ENCODE peak calls at places on chromosomes 11 and 22, in four cellular contexts. Q is heart left ventricle, E is thoracic aorta, H is psoas muscle. A is an unnamed sample.
A peak's percentile ranks its signal among the peaks of the same experiment; 100 is the strongest.

GRCh38 chr11:2877474-2877873 is 8.1 kb downstream of the CDKN1C start:
- DNase-seq in E (no peak), H (no peak), Q (no peak), A (no peak)

GRCh38 chr22:20218981-20219380 is 49.1 kb downstream of the RTN4R start:
- DNase-seq in H (no peak), Q (no peak), E (no peak), A (no peak)

GRCh38 chr11:128471138-128471661 is 116.2 kb downstream of the ETS1 start:
- DNase-seq in E (no peak), Q (no peak), H (no peak), A (no peak)

GRCh38 chr11:40188848-40189247 is 1270.6 kb downstream of the LRRC4C start:
- DNase-seq in H (no peak), E (no peak), Q (no peak), A (no peak)

GRCh38 chr11:27672836-27673464 is 27.3 kb downstream of the BDNF start:
- DNase-seq in E (no peak), H (no peak), Q (no peak), A (no peak)

GRCh38 chr22:32752868-32753520 is 48.5 kb upstream of the TIMP3 start:
- DNase-seq in Q (peak; percentile 34), H (peak; percentile 59), E (no peak), A (no peak)

GRCh38 chr11:57568330-57568766 is 876 bp upstream of the UBE2L6 start:
- DNase-seq in Q (peak; percentile 80), H (peak; percentile 82), E (no peak), A (no peak)

GRCh38 chr11:28833670-28834069 is 725.5 kb downstream of the METTL15 start:
- DNase-seq in Q (no peak), E (no peak), H (no peak), A (no peak)

GRCh38 chr11:70415176-70415575 is 16.8 kb downstream of the CTTN start:
- DNase-seq in Q (no peak), E (no peak), H (peak; percentile 62), A (peak; percentile 58)

GRCh38 chr11:33636104-33636503 is 64.5 kb downstream of the C11orf91 start:
- DNase-seq in E (no peak), Q (no peak), H (no peak), A (no peak)

GRCh38 chr11:100340416-100341323 is 346.4 kb upstream of the ARHGAP42 start:
- DNase-seq in Q (no peak), E (no peak), H (no peak), A (no peak)

GRCh38 chr11:119905162-119905561 is 176.2 kb upstream of the NECTIN1 start:
- DNase-seq in H (no peak), E (no peak), Q (no peak), A (no peak)

GRCh38 chr22:46453006-46453828 is 84.2 kb downstream of the CELSR1 start:
- DNase-seq in Q (no peak), E (no peak), H (no peak), A (peak; percentile 73)

GRCh38 chr11:12979928-12980689 is 29.0 kb upstream of the RASSF10 start:
- DNase-seq in Q (no peak), E (no peak), H (no peak), A (no peak)

GRCh38 chr11:94525933-94526332 is 13.7 kb downstream of the C11orf97 start:
- DNase-seq in E (peak; percentile 11), H (peak; percentile 40), Q (peak; percentile 48), A (peak; percentile 73)

GRCh38 chr11:133078591-133079179 is 453.6 kb downstream of the OPCML start:
- DNase-seq in H (peak; percentile 18), E (no peak), Q (no peak), A (no peak)

GRCh38 chr22:50727678-50728522 is 10.1 kb upstream of the ACR start:
- DNase-seq in H (no peak), E (no peak), Q (peak; percentile 5), A (peak; percentile 50)

GRCh38 chr11:46676436-46677158 is 23.8 kb downstream of the ARHGAP1 start:
- DNase-seq in H (no peak), Q (no peak), E (no peak), A (peak; percentile 56)

GRCh38 chr11:71432761-71433647 is 15.2 kb downstream of the DHCR7 start:
- DNase-seq in Q (no peak), E (no peak), H (no peak), A (no peak)

GRCh38 chr11:14041040-14041439 is 78.5 kb downstream of the SPON1 start:
- DNase-seq in Q (no peak), E (no peak), H (no peak), A (no peak)
- TF ChIP-seq CTCF in Q (no peak), E (peak; percentile 12), H (no peak), A (no peak)

GRCh38 chr11:62706841-62707240 is 383 bp downstream of the BSCL2 start:
- DNase-seq in Q (no peak), H (no peak), E (no peak), A (no peak)
- H3K4me3 ChIP-seq in Q (peak overlapping the region; percentile 78), H (peak overlapping the region; percentile 85), E (peak overlapping the region; percentile 82), A (no peak overlapping the region)

DNA sequence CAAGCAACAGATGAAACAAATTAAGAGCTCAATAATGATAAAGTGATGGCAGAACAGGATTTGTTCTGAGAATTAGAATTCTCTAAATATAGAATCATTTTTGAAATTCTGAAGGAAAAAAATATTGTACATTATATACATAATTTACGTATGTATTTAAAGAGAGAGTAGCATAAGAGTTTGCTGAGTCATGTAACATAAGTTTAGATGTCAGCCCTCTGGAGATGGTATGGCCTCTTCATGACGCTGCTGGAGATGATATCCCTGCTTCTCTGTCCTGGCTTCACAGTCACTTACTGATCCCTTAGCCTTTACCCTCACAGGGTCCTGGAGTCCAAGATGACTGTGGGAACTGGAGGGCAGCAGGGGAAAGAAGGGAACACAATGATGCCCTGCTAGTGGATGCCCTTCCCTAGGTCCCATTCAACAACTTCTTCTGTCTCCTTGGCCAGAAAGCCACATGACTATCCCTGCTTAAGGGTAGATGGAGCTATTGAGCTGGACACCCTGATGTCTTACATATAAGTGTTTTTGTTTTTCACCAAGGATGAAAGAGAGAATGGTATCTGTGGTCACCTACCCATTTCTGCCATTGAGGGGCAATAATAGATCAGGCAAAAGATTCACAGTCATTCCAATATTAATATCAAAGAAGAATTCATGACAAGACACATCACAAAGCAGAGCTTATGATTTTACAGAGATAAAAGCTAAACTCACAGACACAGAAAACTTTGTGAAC is 753.1 kb downstream of the TBC1D22A start:
- DNase-seq in H (no peak), E (no peak), Q (no peak), A (no peak)
- TF ChIP-seq CTCF in H (no peak), E (no peak), Q (no peak), A (no peak)

GRCh38 chr11:75384438-75385080 is 14.8 kb upstream of the RPS3 start:
- DNase-seq in Q (peak; percentile 79), E (no peak), H (peak; percentile 75), A (peak; percentile 98)
- H3K4me3 ChIP-seq in Q (no peak overlapping the region), E (no peak overlapping the region), H (no peak overlapping the region), A (no peak overlapping the region)